ENCODE peak calls at places on chromosomes 1 and 21, in nine cellular contexts. One of them, this sample, is unnamed.

GRCh38 chr1:235342039-235342438 is 13.7 kb downstream of the GGPS1 start:
- DNase-seq in head of caudate nucleus: no peak
- DNase-seq in SW480: no peak
- DNase-seq in MM.1S: no peak
- DNase-seq in MV-4-11: no peak
- DNase-seq in amniotic stem cell: no peak
- DNase-seq in NCI-H345: no peak
- DNase-seq in hypothalamus: no peak
- DNase-seq in HTR-8/SVneo: no peak
- DNase-seq in this sample: no peak

GRCh38 chr1:148354284-148354869 is 128.7 kb downstream of the PPIAL4G start:
- DNase-seq in head of caudate nucleus: no peak
- DNase-seq in SW480: no peak
- DNase-seq in MM.1S: no peak
- DNase-seq in MV-4-11: no peak
- DNase-seq in amniotic stem cell: no peak
- DNase-seq in NCI-H345: no peak
- DNase-seq in hypothalamus: no peak
- DNase-seq in HTR-8/SVneo: no peak
- DNase-seq in this sample: peak

GRCh38 chr1:62727656-62728396 is 39.6 kb upstream of the DOCK7 start:
- DNase-seq in head of caudate nucleus: no peak
- DNase-seq in SW480: no peak
- DNase-seq in MM.1S: no peak
- DNase-seq in MV-4-11: no peak
- DNase-seq in amniotic stem cell: no peak
- DNase-seq in NCI-H345: no peak
- DNase-seq in hypothalamus: no peak
- DNase-seq in HTR-8/SVneo: no peak
- DNase-seq in this sample: no peak

GRCh38 chr1:117511273-117511672 is 94.6 kb upstream of the TENT5C start:
- DNase-seq in head of caudate nucleus: no peak
- DNase-seq in SW480: no peak
- DNase-seq in MM.1S: no peak
- DNase-seq in MV-4-11: no peak
- DNase-seq in amniotic stem cell: no peak
- DNase-seq in NCI-H345: no peak
- DNase-seq in hypothalamus: no peak
- DNase-seq in HTR-8/SVneo: no peak
- DNase-seq in this sample: no peak

GRCh38 chr1:236734141-236734765 is 48.0 kb downstream of the ACTN2 start:
- DNase-seq in head of caudate nucleus: no peak
- DNase-seq in SW480: no peak
- DNase-seq in MM.1S: no peak
- DNase-seq in MV-4-11: no peak
- DNase-seq in amniotic stem cell: no peak
- DNase-seq in NCI-H345: no peak
- DNase-seq in hypothalamus: no peak
- DNase-seq in HTR-8/SVneo: no peak
- DNase-seq in this sample: no peak

GRCh38 chr1:67713071-67713806 is 28.2 kb downstream of the GADD45A start:
- DNase-seq in head of caudate nucleus: no peak
- DNase-seq in SW480: peak
- DNase-seq in MM.1S: no peak
- DNase-seq in MV-4-11: no peak
- DNase-seq in amniotic stem cell: peak
- DNase-seq in NCI-H345: peak
- DNase-seq in hypothalamus: no peak
- DNase-seq in HTR-8/SVneo: peak
- DNase-seq in this sample: no peak

GRCh38 chr1:64686828-64687724 is 57.8 kb upstream of the RAVER2 start:
- DNase-seq in head of caudate nucleus: peak
- DNase-seq in SW480: peak
- DNase-seq in MM.1S: peak
- DNase-seq in MV-4-11: peak
- DNase-seq in amniotic stem cell: no peak
- DNase-seq in NCI-H345: peak
- DNase-seq in hypothalamus: no peak
- DNase-seq in HTR-8/SVneo: peak
- DNase-seq in this sample: no peak

GRCh38 chr1:24981632-24982007 is 51.5 kb upstream of the RUNX3 start:
- DNase-seq in head of caudate nucleus: no peak
- DNase-seq in SW480: no peak
- DNase-seq in MM.1S: no peak
- DNase-seq in MV-4-11: no peak
- DNase-seq in amniotic stem cell: no peak
- DNase-seq in NCI-H345: no peak
- DNase-seq in hypothalamus: no peak
- DNase-seq in HTR-8/SVneo: no peak
- DNase-seq in this sample: no peak

GRCh38 chr1:174671826-174672225 is 224.1 kb downstream of the GPR52 start:
- DNase-seq in head of caudate nucleus: no peak
- DNase-seq in SW480: no peak
- DNase-seq in MM.1S: no peak
- DNase-seq in MV-4-11: no peak
- DNase-seq in amniotic stem cell: no peak
- DNase-seq in NCI-H345: no peak
- DNase-seq in hypothalamus: no peak
- DNase-seq in HTR-8/SVneo: no peak
- DNase-seq in this sample: no peak

GRCh38 chr21:35138665-35139381 is 89.7 kb upstream of the RUNX1 start:
- DNase-seq in head of caudate nucleus: no peak
- DNase-seq in SW480: peak
- DNase-seq in MM.1S: no peak
- DNase-seq in MV-4-11: no peak
- DNase-seq in amniotic stem cell: no peak
- DNase-seq in NCI-H345: no peak
- DNase-seq in hypothalamus: no peak
- DNase-seq in HTR-8/SVneo: peak
- DNase-seq in this sample: no peak

GRCh38 chr21:45296638-45297037 is 8.9 kb upstream of the POFUT2 start:
- DNase-seq in head of caudate nucleus: no peak
- DNase-seq in SW480: no peak
- DNase-seq in MM.1S: no peak
- DNase-seq in MV-4-11: no peak
- DNase-seq in amniotic stem cell: no peak
- DNase-seq in NCI-H345: no peak
- DNase-seq in hypothalamus: no peak
- DNase-seq in HTR-8/SVneo: no peak
- DNase-seq in this sample: no peak

This sample was measured in H9.